ENCODE peak calls at places on chromosomes 13 and 19, in eight cellular contexts. R, P, H, D, Y, L, M and K are unnamed samples.

GRCh38 chr19:8208710-8209110 is 460 bp upstream of the CERS4 start:
- DNase-seq in R (no peak), P (no peak), H (no peak), D (no peak), Y (no peak), L (no peak), M (peak), K (no peak)

GRCh38 chr19:47035495-47036232 is 12.8 kb downstream of the TMEM160 start:
- DNase-seq in R (peak), P (peak), H (peak), D (peak), Y (peak), L (peak), M (peak), K (peak)

GRCh38 chr19:5850743-5851293 is 431 bp downstream of the FUT3 start:
- DNase-seq in R (peak), P (no peak), H (no peak), D (peak), Y (no peak), L (no peak), M (no peak), K (no peak)

GRCh38 chr19:39038098-39038497 is 5.7 kb upstream of the FBXO27 start:
- DNase-seq in R (peak), P (no peak), H (peak), D (no peak), Y (peak), L (peak), M (peak), K (no peak)

GRCh38 chr13:23349127-23349897 is 84.2 kb downstream of the SACS start:
- DNase-seq in R (no peak), P (no peak), H (no peak), D (no peak), Y (no peak), L (no peak), M (no peak), K (no peak)

GRCh38 chr13:78722700-78723099 is 63.7 kb upstream of the OBI1 start:
- DNase-seq in R (no peak), P (no peak), H (no peak), D (no peak), Y (no peak), L (no peak), M (no peak), K (no peak)

GRCh38 chr13:104385409-104385808 is 1319.2 kb upstream of the SLC10A2 start:
- DNase-seq in R (peak), P (no peak), H (no peak), D (no peak), Y (no peak), L (no peak), M (no peak), K (no peak)

GRCh38 chr19:13099073-13099999 is 3.3 kb downstream of the LYL1 start:
- DNase-seq in R (no peak), P (peak), H (no peak), D (no peak), Y (peak), L (no peak), M (no peak), K (no peak)

GRCh38 chr13:90447735-90448103 is 899.8 kb upstream of the MIR17HG start:
- DNase-seq in R (peak), P (no peak), H (no peak), D (no peak), Y (peak), L (no peak), M (no peak), K (no peak)

GRCh38 chr13:46687810-46688209 is 109.2 kb downstream of the ESD start:
- DNase-seq in R (peak), P (no peak), H (no peak), D (no peak), Y (peak), L (no peak), M (no peak), K (no peak)

GRCh38 chr19:13243971-13244370 is 93.8 kb downstream of the IER2 start:
- DNase-seq in R (no peak), P (no peak), H (no peak), D (no peak), Y (no peak), L (no peak), M (no peak), K (no peak)

GRCh38 chr19:41439441-41440222 is at the start of gene DMAC2:
- DNase-seq in R (peak), P (peak), H (peak), D (peak), Y (peak), L (peak), M (peak), K (peak)

GRCh38 chr19:4297901-4298771 is 4.1 kb downstream of the TMIGD2 start:
- DNase-seq in R (peak), P (no peak), H (no peak), D (no peak), Y (no peak), L (no peak), M (no peak), K (no peak)

GRCh38 chr19:6211632-6212402 is 68.0 kb downstream of the MLLT1 start:
- DNase-seq in R (no peak), P (no peak), H (no peak), D (no peak), Y (no peak), L (no peak), M (no peak), K (no peak)

GRCh38 chr19:36838784-36839324 is 667 bp upstream of the ZNF790 start:
- DNase-seq in R (peak), P (no peak), H (no peak), D (no peak), Y (no peak), L (no peak), M (no peak), K (no peak)
- H3K4me3 ChIP-seq in R (peak), P (peak), H (peak), D (peak), Y (peak), L (peak), M (peak), K (peak)

GRCh38 chr13:48429886-48430285 is 17.0 kb upstream of the LPAR6 start:
- DNase-seq in R (no peak), P (no peak), H (no peak), D (no peak), Y (no peak), L (no peak), M (no peak), K (no peak)

GRCh38 chr13:48429036-48429435 is 16.1 kb upstream of the LPAR6 start:
- DNase-seq in R (no peak), P (no peak), H (no peak), D (no peak), Y (no peak), L (no peak), M (no peak), K (no peak)

GRCh38 chr13:48434203-48434602 is 21.3 kb upstream of the LPAR6 start:
- DNase-seq in R (no peak), P (no peak), H (no peak), D (no peak), Y (no peak), L (no peak), M (no peak), K (no peak)

GRCh38 chr13:48431987-48432615 is 19.2 kb upstream of the LPAR6 start:
- DNase-seq in R (peak), P (no peak), H (no peak), D (no peak), Y (no peak), L (no peak), M (no peak), K (no peak)

DNA sequence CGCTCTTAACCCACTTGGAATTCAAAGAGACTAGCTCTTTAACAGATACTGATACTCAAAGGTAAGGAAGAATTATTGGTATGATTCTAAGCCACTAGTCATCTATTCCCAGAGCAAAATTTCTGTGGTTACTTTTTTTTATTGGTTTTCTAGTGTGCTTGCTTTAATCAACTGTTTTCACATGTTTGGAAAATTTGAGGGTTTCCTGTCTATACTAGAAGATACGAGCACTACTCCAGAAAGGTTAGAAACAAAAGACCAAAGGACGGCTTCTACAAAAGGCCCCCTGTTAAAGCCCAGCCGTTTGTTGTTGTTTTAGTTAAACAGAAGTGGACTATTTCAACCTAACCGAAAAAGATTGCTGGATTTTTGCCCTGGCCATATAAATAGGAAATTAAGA is 18.5 kb upstream of the LPAR6 start:
- DNase-seq in R (peak), P (no peak), H (no peak), D (no peak), Y (no peak), L (no peak), M (no peak), K (no peak)
- H3K27ac ChIP-seq in R (no peak), P (no peak), H (peak), D (no peak), Y (no peak), L (no peak), M (no peak), K (no peak)

GRCh38 chr13:20175406-20175794 is 14.5 kb upstream of the GJA3 start:
- DNase-seq in R (no peak), P (no peak), H (no peak), D (no peak), Y (no peak), L (no peak), M (no peak), K (no peak)
- H3K4me3 ChIP-seq in R (peak), P (no peak), H (no peak), D (no peak), Y (no peak), L (no peak), M (no peak), K (no peak)

GRCh38 chr13:38303816-38304215 is 45.8 kb upstream of the UFM1 start:
- DNase-seq in R (no peak), P (no peak), H (no peak), D (no peak), Y (no peak), L (no peak), M (no peak), K (no peak)

GRCh38 chr13:38308736-38309135 is 40.9 kb upstream of the UFM1 start:
- DNase-seq in R (peak), P (no peak), H (no peak), D (no peak), Y (no peak), L (no peak), M (no peak), K (peak)

DNA sequence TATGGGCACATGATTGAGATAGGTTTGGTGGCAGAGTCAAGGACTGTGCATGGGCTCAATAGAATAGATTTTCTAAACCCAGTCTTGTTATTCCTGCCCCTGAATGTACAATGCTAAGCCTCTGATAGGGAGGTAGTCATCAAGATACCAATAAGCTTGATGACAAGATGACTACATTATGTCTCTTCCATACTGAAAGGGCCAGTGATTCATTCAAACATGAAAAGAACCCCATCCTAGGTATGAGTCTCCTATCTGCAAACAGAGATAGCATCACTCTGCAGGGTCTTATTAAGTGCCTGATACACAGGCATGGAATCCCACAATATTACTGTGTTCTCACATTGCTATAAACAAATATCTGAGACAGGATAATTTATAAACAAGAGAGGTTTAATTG is 40.3 kb upstream of the UFM1 start:
- DNase-seq in R (no peak), P (no peak), H (no peak), D (no peak), Y (no peak), L (no peak), M (no peak), K (no peak)
- H3K27ac ChIP-seq in R (no peak), P (no peak), H (no peak), D (no peak), Y (no peak), L (no peak), M (no peak), K (no peak)

GRCh38 chr19:51305479-51305878 is 6.0 kb upstream of the IGLON5 start:
- DNase-seq in R (no peak), P (no peak), H (no peak), D (no peak), Y (no peak), L (no peak), M (no peak), K (no peak)
- H3K4me3 ChIP-seq in R (no peak), P (no peak), H (no peak), D (no peak), Y (no peak), L (no peak), M (no peak), K (no peak)

DNA sequence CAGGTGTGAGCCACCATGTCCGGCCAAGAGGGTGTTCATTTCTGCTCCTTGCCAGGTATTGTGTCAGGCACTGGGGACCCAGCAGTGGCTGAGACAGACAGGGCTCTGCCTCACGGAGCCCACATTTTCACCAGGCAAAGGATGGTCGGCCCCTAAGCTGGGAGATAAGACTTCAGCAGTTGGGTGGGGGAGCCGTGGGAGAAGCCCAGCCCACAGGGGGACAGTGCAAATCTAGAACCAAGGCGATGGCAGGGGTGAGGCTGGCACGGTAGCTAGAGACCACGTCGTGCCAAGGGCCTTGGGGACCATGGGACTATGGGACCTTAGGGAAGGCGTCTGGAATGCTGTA is 8.3 kb downstream of the LSR start:
- DNase-seq in R (no peak), P (no peak), H (no peak), D (no peak), Y (no peak), L (no peak), M (no peak), K (no peak)
- H3K27ac ChIP-seq in R (no peak), P (no peak), H (no peak), D (no peak), Y (no peak), L (no peak), M (no peak), K (no peak)

DNA sequence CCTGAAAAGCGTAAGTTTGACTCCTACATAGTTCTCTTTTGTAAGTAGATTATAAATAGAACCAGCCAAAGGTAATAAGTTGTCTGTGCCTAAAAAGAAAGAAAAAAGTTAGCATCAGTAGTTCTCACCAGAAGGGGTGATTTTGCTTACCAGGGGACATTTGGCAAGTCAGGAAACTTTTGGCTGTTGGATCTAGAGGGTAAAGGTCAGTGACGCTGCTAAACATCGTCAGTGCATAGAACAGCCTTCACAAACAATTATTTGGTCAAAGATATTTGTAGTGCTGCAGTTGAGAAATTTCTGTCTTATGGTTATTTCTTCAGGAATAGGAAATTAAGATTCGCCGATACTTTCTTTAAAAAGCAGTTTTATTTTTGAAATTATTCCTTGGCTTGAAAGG is 2.0 kb downstream of the USPL1 start:
- DNase-seq in R (no peak), P (no peak), H (no peak), D (no peak), Y (no peak), L (no peak), M (no peak), K (no peak)
- H3K4me3 ChIP-seq in R (peak), P (peak), H (peak), D (no peak), Y (no peak), L (peak), M (peak), K (peak)